ENCODE peak calls at places on chromosome 16, in five cellular contexts. F is GM12865; Q is spleen; E is CD4-positive, alpha-beta T cell; L is BJ. R is an unnamed sample.
A peak's percentile ranks its signal among the peaks of the same experiment; 100 is the strongest.

GRCh38 chr16:46753015-46753414 is 4.9 kb upstream of the MYLK3 start:
- DNase-seq in F (no peak), Q (peak; percentile 50), E (no peak), L (no peak), R (no peak)

GRCh38 chr16:66588981-66589713 is 9.9 kb downstream of the CMTM2 start:
- DNase-seq in F (peak; percentile 73), Q (peak; percentile 92), E (peak; percentile 66), L (no peak), R (no peak)

GRCh38 chr16:73066927-73067670 is 19.2 kb upstream of the ZFHX3 start:
- DNase-seq in F (no peak), Q (no peak), E (no peak), L (no peak), R (no peak)

GRCh38 chr16:2963611-2964415 is at the start of gene KREMEN2:
- DNase-seq in F (no peak), Q (peak; percentile 74), E (no peak), L (no peak), R (no peak)

GRCh38 chr16:77223184-77223583 is 24.0 kb downstream of the SYCE1L start:
- DNase-seq in F (peak; percentile 28), Q (no peak), E (no peak), L (no peak), R (no peak)

GRCh38 chr16:77468831-77469230 is 34.0 kb upstream of the ADAMTS18 start:
- DNase-seq in F (no peak), Q (no peak), E (no peak), L (no peak), R (no peak)

GRCh38 chr16:2520097-2520783 is at the start of gene AMDHD2:
- DNase-seq in F (peak; percentile 94), Q (peak; percentile 96), E (peak; percentile 89), L (peak; percentile 42), R (peak; percentile 90)

GRCh38 chr16:22250522-22250921 is 44.4 kb downstream of the EEF2K start:
- DNase-seq in F (no peak), Q (no peak), E (no peak), L (no peak), R (no peak)

GRCh38 chr16:87543436-87544191 is 50.8 kb upstream of the ZCCHC14 start:
- DNase-seq in F (no peak), Q (no peak), E (no peak), L (no peak), R (no peak)

GRCh38 chr16:30022887-30023286 is at the start of gene C16orf92:
- DNase-seq in F (no peak), Q (no peak), E (no peak), L (no peak), R (no peak)

GRCh38 chr16:84893849-84894599 is 74.2 kb downstream of the CRISPLD2 start:
- DNase-seq in F (peak; percentile 56), Q (no peak), E (no peak), L (no peak), R (no peak)

GRCh38 chr16:7731121-7731520 is 398.5 kb downstream of the RBFOX1 start:
- DNase-seq in F (no peak), Q (no peak), E (no peak), L (no peak), R (no peak)

GRCh38 chr16:28059841-28060240 is 3.7 kb downstream of the GSG1L start:
- DNase-seq in F (no peak), Q (no peak), E (no peak), L (no peak), R (no peak)

GRCh38 chr16:14325921-14326401 is 254.8 kb downstream of the MRTFB start:
- DNase-seq in F (no peak), Q (no peak), E (no peak), L (no peak), R (no peak)

GRCh38 chr16:87263418-87264052 is 53.7 kb downstream of the C16orf95 start:
- DNase-seq in F (no peak), Q (no peak), E (no peak), L (no peak), R (peak; percentile 70)

GRCh38 chr16:17470002-17470870 is 524 bp downstream of the XYLT1 start:
- DNase-seq in F (no peak), Q (peak; percentile 90), E (no peak), L (no peak), R (no peak)

GRCh38 chr16:17784073-17784472 is 313.3 kb upstream of the XYLT1 start:
- DNase-seq in F (peak; percentile 10), Q (no peak), E (no peak), L (no peak), R (no peak)

GRCh38 chr16:66984902-66985311 is 3.5 kb upstream of the CES4A start:
- DNase-seq in F (no peak), Q (no peak), E (peak; percentile 30), L (no peak), R (no peak)

GRCh38 chr16:67264866-67265265 is 14.5 kb upstream of the PLEKHG4 start:
- DNase-seq in F (no peak), Q (peak; percentile 50), E (no peak), L (no peak), R (no peak)

GRCh38 chr16:13573903-13574302 is 346.1 kb upstream of the ERCC4 start:
- DNase-seq in F (no peak), Q (no peak), E (no peak), L (no peak), R (no peak)

GRCh38 chr16:3022208-3022696 is 1.5 kb downstream of the HCFC1R1 start:
- DNase-seq in F (no peak), Q (peak; percentile 87), E (peak; percentile 81), L (peak; percentile 75), R (peak; percentile 99)

GRCh38 chr16:86019446-86020047 is 120.6 kb downstream of the IRF8 start:
- DNase-seq in F (no peak), Q (no peak), E (no peak), L (no peak), R (no peak)

GRCh38 chr16:22216191-22216831 is 10.2 kb downstream of the EEF2K start:
- DNase-seq in F (no peak), Q (no peak), E (no peak), L (no peak), R (no peak)

GRCh38 chr16:66525396-66526180 is 24.3 kb downstream of the TK2 start:
- DNase-seq in F (no peak), Q (no peak), E (no peak), L (no peak), R (peak; percentile 76)

GRCh38 chr16:72008424-72009216 is at the start of gene DHODH:
- DNase-seq in F (peak; percentile 99), Q (peak; percentile 99), E (peak; percentile 98), L (peak; percentile 89), R (peak; percentile 97)
- TF ChIP-seq CTCF in F (no peak), Q (peak; percentile 67), E (no peak), L (no peak), R (no peak)

GRCh38 chr16:50267651-50268050 is 1.3 kb downstream of the ADCY7 start:
- DNase-seq in F (no peak), Q (peak; percentile 80), E (peak; percentile 28), L (no peak), R (no peak)
- TF ChIP-seq CTCF in F (no peak), Q (no peak), E (no peak), L (no peak), R (no peak)

GRCh38 chr16:50741225-50741807 is 570 bp upstream of the CYLD start:
- DNase-seq in F (no peak), Q (no peak), E (no peak), L (no peak), R (peak; percentile 37)
- TF ChIP-seq CTCF in F (no peak), Q (no peak), E (no peak), L (no peak), R (no peak)

GRCh38 chr16:55912022-55912421 is 36.8 kb upstream of the CES5A start:
- DNase-seq in F (no peak), Q (no peak), E (no peak), L (no peak), R (no peak)

GRCh38 chr16:55914383-55914782 is 39.2 kb upstream of the CES5A start:
- DNase-seq in F (no peak), Q (no peak), E (no peak), L (no peak), R (no peak)

GRCh38 chr16:55915116-55915827 is 40.1 kb upstream of the CES5A start:
- DNase-seq in F (no peak), Q (no peak), E (no peak), L (no peak), R (no peak)

GRCh38 chr16:55911616-55912015 is 36.4 kb upstream of the CES5A start:
- DNase-seq in F (no peak), Q (no peak), E (no peak), L (no peak), R (no peak)

GRCh38 chr16:55913717-55914116 is 38.5 kb upstream of the CES5A start:
- DNase-seq in F (no peak), Q (no peak), E (no peak), L (no peak), R (no peak)
- TF ChIP-seq CTCF in F (no peak), Q (no peak), E (no peak), L (no peak), R (no peak)

GRCh38 chr16:15671530-15672117 is 21.6 kb downstream of the NDE1 start:
- DNase-seq in F (no peak), Q (no peak), E (no peak), L (no peak), R (no peak)

GRCh38 chr16:15674571-15674970 is 24.5 kb downstream of the NDE1 start:
- DNase-seq in F (no peak), Q (no peak), E (no peak), L (no peak), R (no peak)

GRCh38 chr16:15676506-15676905 is 26.5 kb downstream of the NDE1 start:
- DNase-seq in F (no peak), Q (no peak), E (no peak), L (no peak), R (no peak)

GRCh38 chr16:15677447-15677846 is 27.4 kb downstream of the NDE1 start:
- DNase-seq in F (no peak), Q (no peak), E (no peak), L (no peak), R (no peak)

GRCh38 chr16:15672514-15673167 is 22.6 kb downstream of the NDE1 start:
- DNase-seq in F (no peak), Q (peak; percentile 93), E (peak; percentile 79), L (peak; percentile 97), R (peak; percentile 97)
- TF ChIP-seq CTCF in F (no peak), Q (no peak), E (no peak), L (no peak), R (no peak)

GRCh38 chr16:1348441-1348840 is 3.2 kb downstream of the TSR3 start:
- DNase-seq in F (no peak), Q (no peak), E (no peak), L (no peak), R (no peak)
- TF ChIP-seq CTCF in F (no peak), Q (no peak), E (no peak), L (no peak), R (no peak)

GRCh38 chr16:9049241-9049640 is 42.2 kb upstream of the HAPSTR1 start:
- DNase-seq in F (no peak), Q (no peak), E (no peak), L (no peak), R (no peak)

GRCh38 chr16:9053006-9053601 is 38.3 kb upstream of the HAPSTR1 start:
- DNase-seq in F (peak; percentile 69), Q (no peak), E (no peak), L (no peak), R (no peak)

GRCh38 chr16:9047689-9048301 is 43.6 kb upstream of the HAPSTR1 start:
- DNase-seq in F (peak; percentile 74), Q (peak; percentile 77), E (no peak), L (peak; percentile 97), R (peak; percentile 95)

GRCh38 chr16:9048302-9048700 is 43.1 kb upstream of the HAPSTR1 start:
- DNase-seq in F (no peak), Q (no peak), E (no peak), L (no peak), R (no peak)

GRCh38 chr16:9050102-9050830 is 41.2 kb upstream of the HAPSTR1 start:
- DNase-seq in F (peak; percentile 45), Q (no peak), E (no peak), L (no peak), R (no peak)
- TF ChIP-seq CTCF in F (peak; percentile 44), Q (peak; percentile 50), E (no peak), L (peak; percentile 51), R (no peak)